ENCODE peak calls at places on chromosome 3, in five cellular contexts. One of them, this sample, is unnamed.

GRCh38 chr3:42612928-42613327 is 12.4 kb downstream of the NKTR start:
- DNase-seq in stomach: no peak
- DNase-seq in nephron progenitor cell: no peak
- DNase-seq in GM12865: peak; percentile 37
- DNase-seq in pancreas: no peak
- DNase-seq in this sample: no peak

GRCh38 chr3:108387065-108387464 is 90.7 kb downstream of the HHLA2 start:
- DNase-seq in stomach: no peak
- DNase-seq in nephron progenitor cell: no peak
- DNase-seq in GM12865: no peak
- DNase-seq in pancreas: no peak
- DNase-seq in this sample: no peak

GRCh38 chr3:57556459-57557087 is 499 bp downstream of the PDE12 start:
- DNase-seq in stomach: peak; percentile 39
- DNase-seq in nephron progenitor cell: no peak
- DNase-seq in GM12865: no peak
- DNase-seq in pancreas: peak; percentile 50
- DNase-seq in this sample: peak; percentile 41

GRCh38 chr3:59839283-59839682 is 789.5 kb upstream of the CFAP20DC start:
- DNase-seq in stomach: no peak
- DNase-seq in nephron progenitor cell: no peak
- DNase-seq in GM12865: no peak
- DNase-seq in pancreas: no peak
- DNase-seq in this sample: no peak

GRCh38 chr3:42656680-42657610 is 3.4 kb downstream of the ZBTB47 start:
- DNase-seq in stomach: no peak
- DNase-seq in nephron progenitor cell: no peak
- DNase-seq in GM12865: no peak
- DNase-seq in pancreas: no peak
- DNase-seq in this sample: no peak

GRCh38 chr3:197580253-197580691 is 24.5 kb upstream of the BDH1 start:
- DNase-seq in stomach: no peak
- DNase-seq in nephron progenitor cell: no peak
- DNase-seq in GM12865: no peak
- DNase-seq in pancreas: no peak
- DNase-seq in this sample: no peak

GRCh38 chr3:100525753-100526612 is 33.6 kb downstream of the TMEM45A start:
- DNase-seq in stomach: no peak
- DNase-seq in nephron progenitor cell: no peak
- DNase-seq in GM12865: no peak
- DNase-seq in pancreas: no peak
- DNase-seq in this sample: no peak

GRCh38 chr3:185696039-185696438 is 109.9 kb downstream of the SENP2 start:
- DNase-seq in stomach: no peak
- DNase-seq in nephron progenitor cell: no peak
- DNase-seq in GM12865: no peak
- DNase-seq in pancreas: no peak
- DNase-seq in this sample: no peak

GRCh38 chr3:161083131-161083530 is 22.0 kb downstream of the B3GALNT1 start:
- DNase-seq in stomach: no peak
- DNase-seq in nephron progenitor cell: no peak
- DNase-seq in GM12865: no peak
- DNase-seq in pancreas: no peak
- DNase-seq in this sample: no peak

GRCh38 chr3:31170932-31171670 is 276.6 kb upstream of the GADL1 start:
- DNase-seq in stomach: no peak
- DNase-seq in nephron progenitor cell: no peak
- DNase-seq in GM12865: no peak
- DNase-seq in pancreas: no peak
- DNase-seq in this sample: no peak

GRCh38 chr3:52037291-52037690 is 19.1 kb downstream of the DUSP7 start:
- DNase-seq in stomach: no peak
- DNase-seq in nephron progenitor cell: no peak
- DNase-seq in GM12865: no peak
- DNase-seq in pancreas: no peak
- DNase-seq in this sample: no peak

GRCh38 chr3:194306109-194306686 is 44.9 kb downstream of the CPN2 start:
- DNase-seq in stomach: no peak
- DNase-seq in nephron progenitor cell: peak; percentile 34
- DNase-seq in GM12865: peak; percentile 86
- DNase-seq in pancreas: no peak
- DNase-seq in this sample: no peak

GRCh38 chr3:5231067-5231466 is 43.6 kb downstream of the EDEM1 start:
- DNase-seq in stomach: no peak
- DNase-seq in nephron progenitor cell: no peak
- DNase-seq in GM12865: no peak
- DNase-seq in pancreas: no peak
- DNase-seq in this sample: no peak

GRCh38 chr3:51975857-51976549 is 1.1 kb downstream of the ABHD14A start:
- DNase-seq in stomach: peak; percentile 62
- DNase-seq in nephron progenitor cell: peak; percentile 84
- DNase-seq in GM12865: peak; percentile 53
- DNase-seq in pancreas: peak; percentile 83
- DNase-seq in this sample: peak; percentile 82

GRCh38 chr3:157081681-157082210 is 78.2 kb downstream of the CCNL1 start:
- DNase-seq in stomach: peak; percentile 89
- DNase-seq in nephron progenitor cell: peak; percentile 100
- DNase-seq in GM12865: peak; percentile 87
- DNase-seq in pancreas: peak; percentile 92
- DNase-seq in this sample: peak; percentile 99

GRCh38 chr3:8852511-8852910 is 83.1 kb upstream of the OXTR start:
- DNase-seq in stomach: no peak
- DNase-seq in nephron progenitor cell: no peak
- DNase-seq in GM12865: no peak
- DNase-seq in pancreas: no peak
- DNase-seq in this sample: no peak

GRCh38 chr3:162295323-162295983 is 798.8 kb downstream of the OTOL1 start:
- DNase-seq in stomach: no peak
- DNase-seq in nephron progenitor cell: no peak
- DNase-seq in GM12865: no peak
- DNase-seq in pancreas: no peak
- DNase-seq in this sample: no peak

GRCh38 chr3:40024526-40024925 is 215.1 kb downstream of the MYRIP start:
- DNase-seq in stomach: no peak
- DNase-seq in nephron progenitor cell: no peak
- DNase-seq in GM12865: no peak
- DNase-seq in pancreas: no peak
- DNase-seq in this sample: no peak

GRCh38 chr3:80550154-80550553 is 782.4 kb upstream of the ROBO1 start:
- DNase-seq in stomach: no peak
- DNase-seq in nephron progenitor cell: no peak
- DNase-seq in GM12865: no peak
- DNase-seq in pancreas: no peak
- DNase-seq in this sample: no peak

GRCh38 chr3:36890261-36890660 is 54.6 kb downstream of the TRANK1 start:
- DNase-seq in stomach: no peak
- DNase-seq in nephron progenitor cell: no peak
- DNase-seq in GM12865: no peak
- DNase-seq in pancreas: no peak
- DNase-seq in this sample: no peak

GRCh38 chr3:107988464-107989156 is 102.2 kb downstream of the CD47 start:
- DNase-seq in stomach: peak; percentile 52
- DNase-seq in nephron progenitor cell: no peak
- DNase-seq in GM12865: no peak
- DNase-seq in pancreas: no peak
- DNase-seq in this sample: no peak

GRCh38 chr3:113088616-113089015 is 97.8 kb downstream of the GTPBP8 start:
- DNase-seq in stomach: no peak
- DNase-seq in nephron progenitor cell: no peak
- DNase-seq in GM12865: no peak
- DNase-seq in pancreas: no peak
- DNase-seq in this sample: no peak

GRCh38 chr3:113092746-113093145 is 102.0 kb downstream of the GTPBP8 start:
- DNase-seq in stomach: no peak
- DNase-seq in nephron progenitor cell: no peak
- DNase-seq in GM12865: no peak
- DNase-seq in pancreas: no peak
- DNase-seq in this sample: no peak

GRCh38 chr3:113091417-113091816 is 100.6 kb downstream of the GTPBP8 start:
- DNase-seq in stomach: no peak
- DNase-seq in nephron progenitor cell: no peak
- DNase-seq in GM12865: no peak
- DNase-seq in pancreas: no peak
- DNase-seq in this sample: no peak

GRCh38 chr3:113084777-113085176 is 94.0 kb downstream of the GTPBP8 start:
- DNase-seq in stomach: peak; percentile 31
- DNase-seq in nephron progenitor cell: no peak
- DNase-seq in GM12865: no peak
- DNase-seq in pancreas: peak; percentile 17
- DNase-seq in this sample: no peak

GRCh38 chr3:113086506-113087461 is 96.0 kb downstream of the GTPBP8 start:
- DNase-seq in stomach: no peak
- DNase-seq in nephron progenitor cell: no peak
- DNase-seq in GM12865: no peak
- DNase-seq in pancreas: no peak
- DNase-seq in this sample: no peak
- TF ChIP-seq CTCF in stomach: no peak
- TF ChIP-seq CTCF in nephron progenitor cell: no peak
- TF ChIP-seq CTCF in GM12865: no peak
- TF ChIP-seq CTCF in pancreas: no peak
- TF ChIP-seq CTCF in this sample: no peak

GRCh38 chr3:12289562-12289961 is 692 bp downstream of the PPARG start:
- DNase-seq in stomach: no peak
- DNase-seq in nephron progenitor cell: no peak
- DNase-seq in GM12865: no peak
- DNase-seq in pancreas: no peak
- DNase-seq in this sample: no peak

GRCh38 chr3:12286504-12286903 is 2.4 kb upstream of the PPARG start:
- DNase-seq in stomach: no peak
- DNase-seq in nephron progenitor cell: no peak
- DNase-seq in GM12865: no peak
- DNase-seq in pancreas: no peak
- DNase-seq in this sample: no peak

GRCh38 chr3:12288466-12289129 is at the start of gene PPARG:
- DNase-seq in stomach: peak; percentile 59
- DNase-seq in nephron progenitor cell: peak; percentile 56
- DNase-seq in GM12865: no peak
- DNase-seq in pancreas: peak; percentile 26
- DNase-seq in this sample: peak; percentile 37

GRCh38 chr3:12286927-12287726 is 1.7 kb upstream of the PPARG start:
- DNase-seq in stomach: peak; percentile 49
- DNase-seq in nephron progenitor cell: peak; percentile 48
- DNase-seq in GM12865: no peak
- DNase-seq in pancreas: no peak
- DNase-seq in this sample: peak; percentile 41

GRCh38 chr3:12287727-12288465 is 974 bp upstream of the PPARG start:
- DNase-seq in stomach: peak; percentile 63
- DNase-seq in nephron progenitor cell: peak; percentile 67
- DNase-seq in GM12865: no peak
- DNase-seq in pancreas: peak; percentile 27
- DNase-seq in this sample: peak; percentile 57
- TF ChIP-seq CTCF in stomach: peak; percentile 1
- TF ChIP-seq CTCF in nephron progenitor cell: no peak
- TF ChIP-seq CTCF in GM12865: no peak
- TF ChIP-seq CTCF in pancreas: no peak
- TF ChIP-seq CTCF in this sample: no peak

GRCh38 chr3:32781211-32781968 is 36.4 kb upstream of the TRIM71 start:
- DNase-seq in stomach: peak; percentile 79
- DNase-seq in nephron progenitor cell: peak; percentile 92
- DNase-seq in GM12865: peak; percentile 92
- DNase-seq in pancreas: peak; percentile 69
- DNase-seq in this sample: peak; percentile 96

GRCh38 chr3:32780071-32780734 is 37.6 kb upstream of the TRIM71 start:
- DNase-seq in stomach: no peak
- DNase-seq in nephron progenitor cell: no peak
- DNase-seq in GM12865: no peak
- DNase-seq in pancreas: no peak
- DNase-seq in this sample: no peak

GRCh38 chr3:32782417-32782816 is 35.4 kb upstream of the TRIM71 start:
- DNase-seq in stomach: no peak
- DNase-seq in nephron progenitor cell: no peak
- DNase-seq in GM12865: no peak
- DNase-seq in pancreas: no peak
- DNase-seq in this sample: no peak

GRCh38 chr3:32780735-32781210 is 37.0 kb upstream of the TRIM71 start:
- DNase-seq in stomach: peak; percentile 50
- DNase-seq in nephron progenitor cell: peak; percentile 82
- DNase-seq in GM12865: peak; percentile 50
- DNase-seq in pancreas: peak; percentile 30
- DNase-seq in this sample: peak; percentile 83

DNA sequence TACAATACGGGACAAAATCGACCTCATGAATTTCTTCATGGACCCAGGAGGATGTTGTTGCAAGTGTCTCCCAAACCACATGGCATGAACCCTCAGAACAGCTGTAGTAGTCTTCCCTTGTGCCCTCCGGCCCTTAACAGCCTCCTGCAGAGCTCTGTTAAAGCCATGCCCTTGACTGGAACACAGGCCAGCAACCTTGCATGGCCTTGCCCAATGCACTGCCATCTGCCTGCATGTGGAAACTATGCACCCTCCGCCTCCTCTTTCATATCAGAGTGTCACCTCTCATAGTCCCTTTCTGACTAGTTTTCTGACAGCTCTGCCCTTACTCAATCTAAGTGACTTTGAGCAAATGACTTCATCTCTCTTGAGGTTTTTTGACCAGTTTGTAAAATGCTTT is 39.4 kb upstream of the TRIM71 start:
- DNase-seq in stomach: no peak
- DNase-seq in nephron progenitor cell: no peak
- DNase-seq in GM12865: no peak
- DNase-seq in pancreas: no peak
- DNase-seq in this sample: no peak
- TF ChIP-seq CTCF in stomach: no peak
- TF ChIP-seq CTCF in nephron progenitor cell: no peak
- TF ChIP-seq CTCF in GM12865: no peak
- TF ChIP-seq CTCF in pancreas: no peak
- TF ChIP-seq CTCF in this sample: no peak

GRCh38 chr3:129352045-129352444 is 73.4 kb downstream of the HMCES start:
- DNase-seq in stomach: no peak
- DNase-seq in nephron progenitor cell: no peak
- DNase-seq in GM12865: peak; percentile 8
- DNase-seq in pancreas: no peak
- DNase-seq in this sample: no peak
- TF ChIP-seq CTCF in stomach: no peak
- TF ChIP-seq CTCF in nephron progenitor cell: peak; percentile 16
- TF ChIP-seq CTCF in GM12865: peak; percentile 25
- TF ChIP-seq CTCF in pancreas: no peak
- TF ChIP-seq CTCF in this sample: peak; percentile 44

GRCh38 chr3:189786479-189787064 is 155.4 kb downstream of the TP63 start:
- DNase-seq in stomach: no peak
- DNase-seq in nephron progenitor cell: no peak
- DNase-seq in GM12865: no peak
- DNase-seq in pancreas: no peak
- DNase-seq in this sample: no peak
- TF ChIP-seq CTCF in stomach: no peak
- TF ChIP-seq CTCF in nephron progenitor cell: peak; percentile 28
- TF ChIP-seq CTCF in GM12865: no peak
- TF ChIP-seq CTCF in pancreas: no peak
- TF ChIP-seq CTCF in this sample: peak; percentile 66

GRCh38 chr3:74353039-74353438 is 261.4 kb downstream of the CNTN3 start:
- DNase-seq in stomach: no peak
- DNase-seq in nephron progenitor cell: no peak
- DNase-seq in GM12865: no peak
- DNase-seq in pancreas: no peak
- DNase-seq in this sample: peak; percentile 18
- TF ChIP-seq CTCF in stomach: no peak
- TF ChIP-seq CTCF in nephron progenitor cell: peak; percentile 16
- TF ChIP-seq CTCF in GM12865: no peak
- TF ChIP-seq CTCF in pancreas: no peak
- TF ChIP-seq CTCF in this sample: no peak

GRCh38 chr3:159763466-159764210 is 225.0 kb upstream of the IL12A start:
- DNase-seq in stomach: peak; percentile 62
- DNase-seq in nephron progenitor cell: peak; percentile 81
- DNase-seq in GM12865: peak; percentile 63
- DNase-seq in pancreas: peak; percentile 50
- DNase-seq in this sample: peak; percentile 81
- TF ChIP-seq CTCF in stomach: no peak
- TF ChIP-seq CTCF in nephron progenitor cell: no peak
- TF ChIP-seq CTCF in GM12865: no peak
- TF ChIP-seq CTCF in pancreas: no peak
- TF ChIP-seq CTCF in this sample: peak; percentile 29

This sample was measured in glutamatergic neuron.